ENCODE peak calls at places on chromosomes 6 and 20, in six cellular contexts. S, H, X, J, C and U are unnamed samples.
A peak's percentile ranks its signal among the peaks of the same experiment; 100 is the strongest.

GRCh38 chr20:24406251-24406650 is 63.2 kb upstream of the SYNDIG1 start:
- DNase-seq in S (no peak), H (no peak), X (no peak), J (no peak), C (no peak), U (no peak)

GRCh38 chr6:91653324-91653723 is 1066.5 kb upstream of the MAP3K7 start:
- DNase-seq in S (no peak), H (no peak), X (no peak), J (no peak), C (no peak), U (no peak)

GRCh38 chr6:157272866-157273755 is 50.2 kb downstream of the TMEM242 start:
- DNase-seq in S (no peak), H (peak; percentile 50), X (no peak), J (no peak), C (no peak), U (no peak)

GRCh38 chr6:108438918-108439317 is 121.8 kb upstream of the FOXO3 start:
- DNase-seq in S (no peak), H (no peak), X (peak; percentile 74), J (no peak), C (no peak), U (no peak)

GRCh38 chr20:6533321-6533720 is 234.2 kb upstream of the BMP2 start:
- DNase-seq in S (no peak), H (no peak), X (no peak), J (no peak), C (no peak), U (no peak)

GRCh38 chr20:6994452-6994851 is 227.0 kb downstream of the BMP2 start:
- DNase-seq in S (no peak), H (no peak), X (no peak), J (no peak), C (peak; percentile 40), U (no peak)

GRCh38 chr6:134138226-134138975 is 86.0 kb upstream of the SLC2A12 start:
- DNase-seq in S (no peak), H (no peak), X (no peak), J (no peak), C (no peak), U (no peak)

GRCh38 chr20:51220293-51220706 is 197.4 kb upstream of the KCNG1 start:
- DNase-seq in S (peak; percentile 53), H (peak; percentile 33), X (peak; percentile 19), J (no peak), C (no peak), U (no peak)

GRCh38 chr6:80197474-80197873 is 91.0 kb downstream of the BCKDHB start:
- DNase-seq in S (no peak), H (no peak), X (no peak), J (peak; percentile 43), C (no peak), U (no peak)

GRCh38 chr6:119506631-119507174 is 157.1 kb upstream of the MAN1A1 start:
- DNase-seq in S (no peak), H (no peak), X (no peak), J (no peak), C (no peak), U (no peak)

GRCh38 chr6:147567141-147567805 is 58.8 kb downstream of the SAMD5 start:
- DNase-seq in S (no peak), H (no peak), X (no peak), J (no peak), C (no peak), U (no peak)

GRCh38 chr20:3046677-3047462 is 1.0 kb downstream of the MRPS26 start:
- DNase-seq in S (no peak), H (peak; percentile 46), X (peak; percentile 24), J (peak; percentile 41), C (peak; percentile 54), U (no peak)

GRCh38 chr6:17021539-17021889 is 80.3 kb upstream of the STMND1 start:
- DNase-seq in S (no peak), H (no peak), X (no peak), J (no peak), C (no peak), U (no peak)

GRCh38 chr6:79586548-79586947 is 44.6 kb upstream of the SH3BGRL2 start:
- DNase-seq in S (no peak), H (no peak), X (no peak), J (no peak), C (no peak), U (no peak)

GRCh38 chr6:115514656-115515055 is 546.0 kb downstream of the FRK start:
- DNase-seq in S (no peak), H (no peak), X (no peak), J (no peak), C (no peak), U (no peak)

GRCh38 chr20:43124261-43124660 is 65.4 kb downstream of the PTPRT start:
- DNase-seq in S (no peak), H (no peak), X (no peak), J (no peak), C (no peak), U (peak; percentile 6)

GRCh38 chr6:33072508-33073100 is 845 bp downstream of the HLA-DPA1 start:
- DNase-seq in S (no peak), H (no peak), X (no peak), J (no peak), C (no peak), U (no peak)

GRCh38 chr6:43086022-43086658 is 10.0 kb downstream of the PTK7 start:
- DNase-seq in S (no peak), H (no peak), X (no peak), J (no peak), C (no peak), U (no peak)

GRCh38 chr20:58309607-58310290 is at the start of gene RAB22A:
- DNase-seq in S (peak; percentile 70), H (peak; percentile 72), X (peak; percentile 67), J (peak; percentile 77), C (peak; percentile 55), U (peak; percentile 36)

GRCh38 chr6:15950962-15951569 is 177.8 kb upstream of the MYLIP start:
- DNase-seq in S (no peak), H (no peak), X (no peak), J (no peak), C (no peak), U (no peak)

GRCh38 chr6:163170294-163170883 is 244.1 kb upstream of the QKI start:
- DNase-seq in S (no peak), H (peak; percentile 20), X (peak; percentile 34), J (peak; percentile 29), C (no peak), U (no peak)

GRCh38 chr6:135667694-135668455 is 170.3 kb upstream of the AHI1 start:
- DNase-seq in S (no peak), H (no peak), X (no peak), J (no peak), C (no peak), U (no peak)

GRCh38 chr20:2688041-2688591 is 4.5 kb upstream of the EBF4 start:
- DNase-seq in S (no peak), H (peak; percentile 54), X (peak; percentile 81), J (peak; percentile 42), C (no peak), U (no peak)

GRCh38 chr6:157579467-157580031 is 198.6 kb downstream of the ZDHHC14 start:
- DNase-seq in S (no peak), H (no peak), X (no peak), J (no peak), C (peak; percentile 78), U (no peak)

GRCh38 chr6:135202821-135203220 is 21.7 kb downstream of the MYB start:
- DNase-seq in S (no peak), H (no peak), X (no peak), J (no peak), C (no peak), U (no peak)

GRCh38 chr6:114844359-114844758 is 501.5 kb upstream of the HS3ST5 start:
- DNase-seq in S (no peak), H (no peak), X (no peak), J (no peak), C (no peak), U (no peak)

GRCh38 chr20:2845607-2846006 is 5.1 kb downstream of the VPS16 start:
- DNase-seq in S (peak; percentile 1), H (no peak), X (no peak), J (no peak), C (no peak), U (no peak)

GRCh38 chr20:45945678-45946148 is 11.2 kb downstream of the PCIF1 start:
- DNase-seq in S (no peak), H (no peak), X (peak; percentile 50), J (no peak), C (peak; percentile 56), U (no peak)
- H3K27ac ChIP-seq in S (no peak overlapping the region), H (no peak overlapping the region), X (peak overlapping the region; percentile 88), J (no peak overlapping the region), C (peak overlapping the region; percentile 81), U (peak overlapping the region; percentile 26)

GRCh38 chr6:159038914-159039884 is 5.6 kb downstream of the TAGAP start:
- DNase-seq in S (no peak), H (no peak), X (peak; percentile 93), J (no peak), C (peak; percentile 77), U (no peak)
- H3K27ac ChIP-seq in S (no peak overlapping the region), H (peak overlapping the region; percentile 33), X (peak overlapping the region; percentile 85), J (no peak overlapping the region), C (peak overlapping the region; percentile 73), U (peak overlapping the region; percentile 48)

GRCh38 chr20:15162061-15162740 is 824.8 kb upstream of the FLRT3 start:
- DNase-seq in S (no peak), H (peak; percentile 43), X (no peak), J (no peak), C (no peak), U (no peak)
- H3K27ac ChIP-seq in S (no peak overlapping the region), H (peak overlapping the region; percentile 91), X (no peak overlapping the region), J (no peak overlapping the region), C (no peak overlapping the region), U (no peak overlapping the region)

DNA sequence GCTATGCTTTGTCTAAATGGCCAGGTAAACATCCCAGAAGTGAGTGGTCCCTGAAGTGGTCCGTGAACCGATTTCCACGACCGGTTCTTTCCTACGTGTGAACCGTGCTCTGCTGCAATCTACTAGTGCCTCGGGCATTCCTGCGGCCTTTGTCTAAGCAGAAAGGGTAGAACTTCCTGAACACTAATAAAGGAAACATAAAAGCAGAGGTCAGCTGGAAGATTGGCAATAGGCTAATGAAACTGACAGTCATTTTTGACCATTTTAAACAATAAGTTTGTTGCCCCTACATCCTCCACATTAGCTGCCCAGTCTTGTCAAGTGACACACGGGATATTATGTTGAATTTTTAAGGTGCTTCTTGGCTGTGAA is 410.0 kb downstream of the PLCB1 start:
- DNase-seq in S (no peak), H (no peak), X (no peak), J (no peak), C (no peak), U (no peak)
- H3K27ac ChIP-seq in S (no peak overlapping the region), H (no peak overlapping the region), X (no peak overlapping the region), J (peak overlapping the region; percentile 21), C (no peak overlapping the region), U (no peak overlapping the region)